ENCODE peak calls at places on chromosome 19, in six cellular contexts. H is activated T-cell treated with anti-CD3 and anti-CD28 coated beads, Interleukin-2, amount 50 U/mL, for 1 hour; T is retina; P is iPS-NIHi11; Z is NCI-H510A treated with DMSO at 0.1 percent for 48 hours; D is left lung. U is an unnamed sample.

GRCh38 chr19:13095934-13096890 is 6.4 kb downstream of the LYL1 start:
- DNase-seq in P (peak; percentile 77), D (peak; percentile 88), Z (peak; percentile 40), H (peak; percentile 36), T (peak; percentile 64), U (no peak)

GRCh38 chr19:9306443-9306842 is 3.2 kb downstream of the ZNF699 start:
- DNase-seq in Z (no peak), H (no peak), P (no peak), T (no peak), D (no peak), U (no peak)

GRCh38 chr19:42480335-42481095 is 37.8 kb upstream of the CXCL17 start:
- DNase-seq in D (no peak), P (no peak), Z (no peak), H (no peak), T (no peak), U (peak; percentile 77)

GRCh38 chr19:46834121-46834520 is 16.5 kb downstream of the AP2S1 start:
- DNase-seq in D (no peak), T (no peak), P (no peak), H (no peak), Z (no peak), U (no peak)

GRCh38 chr19:751501-752341 is 809 bp downstream of the MISP start:
- DNase-seq in D (no peak), P (peak; percentile 72), H (no peak), Z (no peak), T (no peak), U (no peak)

GRCh38 chr19:47713046-47714021 is at the start of gene EHD2:
- DNase-seq in Z (no peak), P (peak; percentile 87), H (peak; percentile 55), T (peak; percentile 25), D (peak; percentile 91), U (peak; percentile 80)

GRCh38 chr19:55131421-55131820 is 14.0 kb upstream of the PPP1R12C start:
- DNase-seq in D (no peak), Z (no peak), P (no peak), T (no peak), H (no peak), U (no peak)

GRCh38 chr19:46789371-46789770 is 977 bp upstream of the SLC1A5 start:
- DNase-seq in T (no peak), P (no peak), D (no peak), Z (no peak), H (no peak), U (no peak)

GRCh38 chr19:33766623-33767022 is 30.0 kb upstream of the KCTD15 start:
- DNase-seq in T (no peak), Z (no peak), H (no peak), D (no peak), P (no peak), U (no peak)

GRCh38 chr19:28691683-28692082 is 521.3 kb downstream of the UQCRFS1 start:
- DNase-seq in Z (no peak), P (no peak), D (no peak), H (no peak), T (no peak), U (no peak)

GRCh38 chr19:45404557-45405434 is at the start of gene PPP1R13L:
- DNase-seq in T (no peak), H (peak; percentile 54), P (peak; percentile 91), Z (peak; percentile 86), D (peak; percentile 93), U (peak; percentile 93)

GRCh38 chr19:34256835-34257558 is 2.6 kb downstream of the GARRE1 start:
- DNase-seq in T (no peak), H (no peak), Z (no peak), P (no peak), D (no peak), U (no peak)

GRCh38 chr19:30649934-30650614 is 277.9 kb downstream of the ZNF536 start:
- DNase-seq in T (peak; percentile 81), P (peak; percentile 70), H (no peak), Z (peak; percentile 7), D (no peak), U (no peak)

GRCh38 chr19:7625763-7626372 is 3.5 kb downstream of the XAB2 start:
- DNase-seq in P (no peak), Z (no peak), T (no peak), H (no peak), D (peak; percentile 75), U (no peak)

GRCh38 chr19:10419200-10419645 is 1.1 kb upstream of the PDE4A start:
- DNase-seq in Z (no peak), H (no peak), T (no peak), P (peak; percentile 17), D (no peak), U (no peak)

GRCh38 chr19:2869618-2870017 is 2.5 kb downstream of the ZNF556 start:
- DNase-seq in Z (no peak), P (no peak), D (no peak), T (no peak), H (no peak), U (no peak)

GRCh38 chr19:45955905-45956608 is 17.6 kb downstream of the NOVA2 start:
- DNase-seq in H (no peak), P (peak; percentile 26), Z (no peak), T (no peak), D (no peak), U (peak; percentile 82)

GRCh38 chr19:44602071-44602470 is 11.3 kb upstream of the IGSF23 start:
- DNase-seq in Z (peak; percentile 87), P (peak; percentile 42), H (no peak), D (no peak), T (no peak), U (no peak)

GRCh38 chr19:27986299-27986698 is 1226.7 kb downstream of the UQCRFS1 start:
- DNase-seq in T (no peak), D (no peak), H (no peak), P (no peak), Z (no peak), U (no peak)

GRCh38 chr19:49020342-49020741 is 3.5 kb upstream of the LHB start:
- DNase-seq in Z (no peak), P (peak; percentile 50), T (no peak), D (no peak), H (no peak), U (no peak)

GRCh38 chr19:41535029-41535622 is 40.8 kb upstream of the CEACAM21 start:
- DNase-seq in P (no peak), H (no peak), T (no peak), Z (no peak), D (no peak), U (no peak)

GRCh38 chr19:49431330-49431749 is 6.2 kb downstream of the GFY start:
- DNase-seq in H (no peak), D (no peak), Z (no peak), P (no peak), T (no peak), U (no peak)

GRCh38 chr19:39969681-39970423 is 1.1 kb upstream of the PSMC4 start:
- DNase-seq in H (no peak), P (no peak), T (no peak), Z (no peak), D (no peak), U (no peak)

GRCh38 chr19:1862068-1862423 is 1.3 kb downstream of the KLF16 start:
- DNase-seq in P (no peak), Z (no peak), T (peak; percentile 39), H (no peak), D (no peak), U (no peak)

GRCh38 chr19:16673226-16673625 is 12.3 kb downstream of the TMEM38A start:
- DNase-seq in T (no peak), Z (no peak), P (no peak), H (no peak), D (no peak), U (no peak)